ENCODE peak calls at places on chromosomes 2 and 18, in four cellular contexts. Q, L, Z and I are unnamed samples.

GRCh38 chr18:28003451-28003850 is 173.5 kb downstream of the CDH2 start:
- DNase-seq in Q (no peak), L (no peak), Z (no peak), I (no peak)

GRCh38 chr2:136932700-136933099 is 167.4 kb downstream of the THSD7B start:
- DNase-seq in Q (peak), L (no peak), Z (no peak), I (peak)

GRCh38 chr2:18404141-18404540 is 156.3 kb downstream of the RDH14 start:
- DNase-seq in Q (no peak), L (no peak), Z (no peak), I (no peak)

GRCh38 chr2:105926960-105927678 is 182.4 kb downstream of the NCK2 start:
- DNase-seq in Q (peak), L (no peak), Z (no peak), I (no peak)

GRCh38 chr2:86744152-86744551 is 24.1 kb downstream of the RMND5A start:
- DNase-seq in Q (no peak), L (no peak), Z (no peak), I (no peak)

GRCh38 chr2:73985318-73986084 is 791 bp downstream of the TET3 start:
- DNase-seq in Q (peak), L (peak), Z (no peak), I (peak)

GRCh38 chr18:28115149-28115550 is 61.8 kb downstream of the CDH2 start:
- DNase-seq in Q (peak), L (no peak), Z (no peak), I (peak)

GRCh38 chr18:58176915-58177717 is 133.1 kb downstream of the NEDD4L start:
- DNase-seq in Q (no peak), L (no peak), Z (no peak), I (no peak)

GRCh38 chr2:114545052-114545451 is 102.6 kb downstream of the DPP10 start:
- DNase-seq in Q (no peak), L (no peak), Z (no peak), I (no peak)

GRCh38 chr2:135843671-135844070 is 6.7 kb upstream of the LCT start:
- DNase-seq in Q (no peak), L (no peak), Z (no peak), I (no peak)

GRCh38 chr2:28976584-28976983 is 4.5 kb upstream of the TOGARAM2 start:
- DNase-seq in Q (peak), L (no peak), Z (no peak), I (no peak)

GRCh38 chr2:3224681-3225080 is 152.9 kb downstream of the EIPR1 start:
- DNase-seq in Q (no peak), L (no peak), Z (no peak), I (no peak)

GRCh38 chr2:235643680-235644117 is 149.9 kb downstream of the AGAP1 start:
- DNase-seq in Q (no peak), L (no peak), Z (no peak), I (no peak)

GRCh38 chr2:134583997-134584520 is 134.7 kb downstream of the TMEM163 start:
- DNase-seq in Q (no peak), L (no peak), Z (no peak), I (no peak)

GRCh38 chr18:55302337-55302833 is 285.6 kb downstream of the TCF4 start:
- DNase-seq in Q (no peak), L (no peak), Z (no peak), I (no peak)

GRCh38 chr18:3579701-3580100 is 129.7 kb downstream of the TGIF1 start:
- DNase-seq in Q (no peak), L (no peak), Z (no peak), I (no peak)

GRCh38 chr2:138512672-138513071 is 11.1 kb downstream of the SPOPL start:
- DNase-seq in Q (peak), L (no peak), Z (no peak), I (no peak)

GRCh38 chr2:219406861-219407230 is 11.3 kb upstream of the DES start:
- DNase-seq in Q (no peak), L (no peak), Z (no peak), I (no peak)

GRCh38 chr2:134124047-134124753 is 129.7 kb upstream of the MGAT5 start:
- DNase-seq in Q (peak), L (no peak), Z (no peak), I (no peak)

GRCh38 chr2:96271995-96272394 is 6.0 kb downstream of the CIAO1 start:
- DNase-seq in Q (no peak), L (no peak), Z (no peak), I (no peak)

GRCh38 chr18:43665239-43665788 is 388.0 kb upstream of the SYT4 start:
- DNase-seq in Q (no peak), L (no peak), Z (no peak), I (no peak)

GRCh38 chr2:208253518-208254117 is 1.3 kb downstream of the IDH1 start:
- DNase-seq in Q (no peak), L (no peak), Z (no peak), I (peak)

GRCh38 chr2:231928901-231929725 is 2.9 kb upstream of the NPPC start:
- DNase-seq in Q (no peak), L (no peak), Z (no peak), I (no peak)

GRCh38 chr2:27638709-27639108 is 9.9 kb downstream of the GPN1 start:
- DNase-seq in Q (no peak), L (no peak), Z (no peak), I (no peak)

GRCh38 chr2:235105821-235106359 is 154.1 kb downstream of the SH3BP4 start:
- DNase-seq in Q (peak), L (no peak), Z (no peak), I (no peak)

GRCh38 chr18:59540819-59541218 is 156.4 kb downstream of the CCBE1 start:
- DNase-seq in Q (no peak), L (no peak), Z (no peak), I (no peak)

GRCh38 chr2:47404356-47404755 is 1.4 kb downstream of the MSH2 start:
- DNase-seq in Q (no peak), L (peak), Z (no peak), I (peak)

GRCh38 chr2:240642061-240642805 is 17.0 kb downstream of the GPR35 start:
- DNase-seq in Q (no peak), L (no peak), Z (no peak), I (no peak)

GRCh38 chr2:71889991-71890684 is 257.5 kb downstream of the CYP26B1 start:
- DNase-seq in Q (no peak), L (no peak), Z (no peak), I (no peak)

GRCh38 chr2:28484835-28485234 is 11.0 kb upstream of the PLB1 start:
- DNase-seq in Q (no peak), L (no peak), Z (peak), I (no peak)

GRCh38 chr2:240906141-240906910 is at the start of gene CROCC2:
- DNase-seq in Q (no peak), L (no peak), Z (no peak), I (no peak)

GRCh38 chr18:47970664-47971523 is 40.4 kb upstream of the SMAD2 start:
- DNase-seq in Q (no peak), L (no peak), Z (no peak), I (no peak)

GRCh38 chr18:47968006-47968676 is 37.7 kb upstream of the SMAD2 start:
- DNase-seq in Q (no peak), L (no peak), Z (no peak), I (no peak)

GRCh38 chr18:47968721-47969120 is 38.3 kb upstream of the SMAD2 start:
- DNase-seq in Q (no peak), L (no peak), Z (no peak), I (no peak)

GRCh38 chr18:47975105-47975504 is 44.6 kb upstream of the SMAD2 start:
- DNase-seq in Q (no peak), L (no peak), Z (no peak), I (no peak)

DNA sequence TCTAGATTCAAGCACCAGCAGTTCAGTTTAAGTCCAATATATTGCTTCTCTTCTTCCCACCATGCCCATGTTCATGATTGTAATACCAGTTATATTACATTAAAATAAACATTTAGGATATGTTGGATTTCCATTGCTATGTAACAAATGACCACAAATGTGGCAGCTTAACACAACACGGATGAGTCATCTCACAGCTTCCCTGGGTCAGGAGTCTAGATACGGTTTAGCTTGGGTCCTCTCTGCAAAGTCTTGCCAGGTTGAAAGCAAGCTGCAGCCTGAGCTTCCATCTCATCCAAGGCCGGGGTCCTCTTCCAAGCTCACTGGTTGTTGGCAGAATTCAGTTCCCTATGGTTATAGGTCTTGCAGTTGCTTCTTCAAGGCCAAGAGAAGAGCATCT is 39.4 kb upstream of the SMAD2 start:
- DNase-seq in Q (no peak), L (no peak), Z (no peak), I (no peak)
- TF ChIP-seq FOXM1 in Q (no peak), L (no peak), Z (no peak), I (no peak)

GRCh38 chr2:60054571-60055340 is 498.7 kb downstream of the BCL11A start:
- DNase-seq in Q (no peak), L (no peak), Z (no peak), I (no peak)
- TF ChIP-seq BHLHE40 in Q (no peak), L (no peak), Z (no peak), I (no peak)

DNA sequence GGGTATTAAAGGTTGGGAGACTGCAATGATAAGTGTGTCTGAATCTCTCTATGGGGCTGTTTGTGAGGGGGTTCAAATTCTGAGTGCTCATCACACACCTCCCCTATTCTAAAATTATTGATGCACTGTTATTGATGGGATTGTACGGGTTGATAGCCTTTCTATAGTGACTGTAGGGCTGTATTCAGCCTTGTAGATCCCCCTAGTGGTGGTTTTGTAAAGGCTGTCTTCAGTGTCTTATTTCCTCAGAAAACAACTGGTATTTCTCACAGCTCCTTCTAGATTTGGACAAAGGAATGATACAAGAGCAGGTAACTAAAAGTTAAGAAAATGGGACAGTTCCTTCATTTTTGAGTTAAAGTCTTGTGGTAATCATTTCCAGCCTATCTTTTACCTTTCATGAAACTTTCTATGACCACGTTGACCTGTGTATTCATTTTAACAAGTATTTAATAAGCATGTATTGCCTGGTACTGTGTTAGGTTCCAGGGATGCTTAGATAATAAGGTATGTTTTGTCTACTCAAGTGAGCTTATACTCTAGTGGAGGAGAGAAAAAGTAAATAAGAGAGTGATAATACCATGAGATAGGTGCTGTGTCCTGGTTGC is 21.2 kb downstream of the SMAD4 start:
- DNase-seq in Q (peak), L (no peak), Z (no peak), I (peak)
- TF ChIP-seq TARDBP in Q (no peak), L (no peak), Z (no peak), I (no peak)

DNA sequence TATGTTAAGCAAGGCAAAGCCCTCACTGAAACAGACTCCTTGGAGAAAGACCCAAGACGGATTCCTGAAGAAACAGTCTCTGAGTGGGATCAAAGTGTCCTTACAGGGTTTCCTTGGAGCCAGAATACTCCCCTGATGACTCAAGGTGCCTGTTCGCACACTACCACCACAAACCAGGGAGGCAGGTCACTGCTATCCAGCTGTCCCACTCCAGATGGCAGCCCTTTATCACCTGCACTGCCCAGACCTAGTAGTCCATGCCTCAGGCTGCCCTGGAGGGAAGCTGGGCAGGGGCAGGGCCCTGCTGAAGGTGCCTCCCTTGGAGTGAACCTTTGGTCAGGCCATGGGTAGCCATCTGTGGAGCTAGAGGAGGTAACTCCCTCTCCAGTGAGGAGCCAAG is 34.2 kb downstream of the TRABD2A start:
- DNase-seq in Q (no peak), L (no peak), Z (no peak), I (no peak)
- TF ChIP-seq FOXM1 in Q (no peak), L (no peak), Z (no peak), I (no peak)

GRCh38 chr2:66446924-66447323 is 12.0 kb downstream of the MEIS1 start:
- DNase-seq in Q (no peak), L (no peak), Z (no peak), I (no peak)

GRCh38 chr2:66446178-66446860 is 11.4 kb downstream of the MEIS1 start:
- DNase-seq in Q (no peak), L (no peak), Z (no peak), I (no peak)

GRCh38 chr2:66445076-66445724 is 10.3 kb downstream of the MEIS1 start:
- DNase-seq in Q (no peak), L (no peak), Z (no peak), I (no peak)

GRCh38 chr2:66443977-66444855 is 9.3 kb downstream of the MEIS1 start:
- DNase-seq in Q (no peak), L (no peak), Z (no peak), I (no peak)

DNA sequence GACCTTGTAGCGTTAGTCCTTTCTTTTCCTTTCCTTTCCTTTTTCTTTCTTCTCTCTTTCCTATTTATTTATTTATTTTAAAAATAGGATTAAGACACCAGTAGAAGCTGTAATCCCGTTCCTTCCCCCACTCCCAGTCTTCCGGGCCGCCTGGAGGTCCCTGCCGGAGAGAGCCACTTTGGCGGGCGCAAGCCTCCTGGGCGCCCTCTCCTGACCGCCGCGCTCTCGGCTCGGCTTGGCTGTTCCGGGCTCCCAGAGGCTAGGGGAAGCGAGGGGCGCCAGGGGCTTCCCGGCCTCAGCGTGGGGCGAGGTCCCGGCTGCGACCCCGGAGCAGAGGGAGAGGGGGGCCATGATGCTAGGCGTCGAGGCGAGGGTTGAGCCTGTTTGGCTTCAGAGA is 10.9 kb downstream of the MEIS1 start:
- DNase-seq in Q (no peak), L (no peak), Z (no peak), I (no peak)
- TF ChIP-seq BHLHE40 in Q (no peak), L (no peak), Z (no peak), I (no peak)

DNA sequence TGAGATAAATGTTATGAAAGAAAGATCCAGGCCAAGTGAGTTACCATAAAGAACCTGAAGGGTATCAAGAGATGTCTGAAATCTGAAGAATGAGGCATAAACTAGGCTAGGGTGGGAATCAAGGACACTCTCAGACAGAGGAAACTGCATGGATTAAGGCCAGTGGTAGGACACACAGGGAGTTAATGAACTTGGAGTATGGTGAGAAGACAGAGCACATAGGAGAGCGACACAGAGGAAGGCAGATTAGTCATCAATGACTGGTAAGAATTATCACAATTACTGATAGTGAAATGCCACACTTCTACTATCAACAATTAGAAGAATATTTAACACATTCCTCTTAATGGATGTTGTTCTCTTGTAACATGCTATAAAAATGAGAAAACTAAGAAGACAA is 76.9 kb downstream of the TTC21B start:
- DNase-seq in Q (no peak), L (no peak), Z (no peak), I (no peak)
- TF ChIP-seq TARDBP in Q (no peak), L (no peak), Z (no peak), I (no peak)

GRCh38 chr18:7723558-7723957 is 156.4 kb downstream of the PTPRM start:
- DNase-seq in Q (no peak), L (no peak), Z (no peak), I (no peak)

GRCh38 chr18:7726522-7726921 is 159.4 kb downstream of the PTPRM start:
- DNase-seq in Q (no peak), L (no peak), Z (no peak), I (no peak)

GRCh38 chr18:7727381-7728076 is 160.4 kb downstream of the PTPRM start:
- DNase-seq in Q (no peak), L (no peak), Z (no peak), I (no peak)

GRCh38 chr18:7725473-7725872 is 158.4 kb downstream of the PTPRM start:
- DNase-seq in Q (no peak), L (no peak), Z (no peak), I (no peak)

DNA sequence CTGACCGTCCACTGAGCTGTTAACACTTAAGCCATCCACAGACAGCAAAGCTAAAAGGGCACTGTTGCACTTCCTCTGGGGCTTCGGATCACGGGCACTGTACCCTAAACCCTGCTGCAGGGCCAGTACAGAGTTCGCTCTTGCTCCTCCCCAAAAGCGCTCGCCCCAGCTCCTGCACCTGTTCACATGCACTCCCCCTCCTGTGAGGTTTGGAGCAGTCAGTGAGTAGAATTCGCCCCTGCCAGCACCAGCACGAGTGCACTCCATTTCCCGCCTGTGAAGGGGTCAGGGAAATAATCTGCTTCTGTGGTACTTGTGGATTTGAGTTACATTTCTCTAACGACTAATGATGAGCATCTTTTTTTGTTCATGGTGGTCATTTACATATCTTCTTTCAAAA is 158.8 kb downstream of the PTPRM start:
- DNase-seq in Q (no peak), L (no peak), Z (no peak), I (no peak)
- TF ChIP-seq FOXM1 in Q (no peak), L (no peak), Z (no peak), I (no peak)

GRCh38 chr2:121185571-121186074 is 99.4 kb downstream of the TFCP2L1 start:
- DNase-seq in Q (no peak), L (no peak), Z (no peak), I (no peak)

GRCh38 chr2:121185111-121185510 is 99.9 kb downstream of the TFCP2L1 start:
- DNase-seq in Q (no peak), L (no peak), Z (no peak), I (no peak)

GRCh38 chr2:121179467-121179866 is 105.5 kb downstream of the TFCP2L1 start:
- DNase-seq in Q (no peak), L (no peak), Z (no peak), I (no peak)

GRCh38 chr2:121184248-121184862 is 100.6 kb downstream of the TFCP2L1 start:
- DNase-seq in Q (no peak), L (no peak), Z (no peak), I (no peak)

GRCh38 chr2:121182520-121182919 is 102.5 kb downstream of the TFCP2L1 start:
- DNase-seq in Q (no peak), L (no peak), Z (no peak), I (no peak)
- TF ChIP-seq BHLHE40 in Q (no peak), L (no peak), Z (no peak), I (no peak)

DNA sequence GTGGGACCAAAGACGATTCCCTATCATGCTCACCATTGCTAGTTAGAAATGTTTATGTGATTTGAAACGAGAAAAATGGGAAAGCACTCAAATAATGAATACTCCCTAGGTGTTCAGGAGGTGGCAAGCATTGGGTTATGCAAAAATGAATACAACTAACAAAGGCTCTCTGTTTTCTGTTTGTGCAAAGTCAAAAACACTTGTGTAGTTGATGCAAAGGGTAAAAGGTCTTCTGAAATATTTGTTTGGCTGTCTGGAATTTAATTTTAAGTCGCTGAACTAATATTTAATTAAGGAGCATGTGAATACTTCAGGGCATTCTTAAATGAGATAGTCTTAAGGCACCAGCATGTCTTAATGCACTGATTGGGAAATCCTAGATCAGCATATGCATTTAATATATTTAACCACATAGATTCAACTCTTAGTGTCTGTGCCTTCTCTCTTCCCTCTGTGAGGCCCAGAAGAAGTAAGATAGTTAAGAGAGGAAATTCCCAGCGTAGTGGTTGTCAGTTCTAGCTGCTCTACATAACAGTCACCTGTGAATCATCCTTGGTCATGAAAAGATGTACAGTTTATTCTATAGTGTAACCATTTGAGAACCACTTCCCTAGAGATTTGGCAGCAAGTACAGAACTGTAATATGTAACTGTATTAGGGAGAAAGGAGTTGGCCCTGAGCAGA is 111.9 kb downstream of the EPC2 start:
- DNase-seq in Q (peak), L (no peak), Z (no peak), I (no peak)
- TF ChIP-seq TARDBP in Q (no peak), L (no peak), Z (no peak), I (no peak)